ENCODE peak calls at places on chromosomes 12 and 14, in four cellular contexts. C, Y, Q and Z are unnamed samples.

GRCh38 chr14:59849371-59850130 is 21.0 kb downstream of the RTN1 start:
- DNase-seq in C (no peak), Y (no peak), Q (no peak), Z (no peak)

GRCh38 chr12:100141666-100141997 is 1.0 kb downstream of the BLTP3B start:
- DNase-seq in C (peak; percentile 92), Y (no peak), Q (peak; percentile 19), Z (peak; percentile 67)

GRCh38 chr14:68891851-68892660 is 87.0 kb downstream of the ACTN1 start:
- DNase-seq in C (peak; percentile 80), Y (no peak), Q (no peak), Z (no peak)

GRCh38 chr12:108495054-108495453 is 20.0 kb upstream of the FICD start:
- DNase-seq in C (peak; percentile 12), Y (no peak), Q (peak; percentile 56), Z (peak; percentile 61)

GRCh38 chr14:95733212-95733611 is 19.3 kb upstream of the TCL1A start:
- DNase-seq in C (no peak), Y (no peak), Q (no peak), Z (no peak)

GRCh38 chr14:40099316-40099715 is 667.1 kb upstream of the FBXO33 start:
- DNase-seq in C (no peak), Y (no peak), Q (no peak), Z (no peak)

GRCh38 chr14:83779266-83779665 is 1750.7 kb upstream of the FLRT2 start:
- DNase-seq in C (peak; percentile 78), Y (no peak), Q (peak; percentile 16), Z (no peak)

GRCh38 chr14:75981826-75982723 is at the start of gene TGFB3:
- DNase-seq in C (peak; percentile 93), Y (peak; percentile 85), Q (peak; percentile 57), Z (peak; percentile 76)

GRCh38 chr12:108666326-108666995 is 32.8 kb upstream of the SELPLG start:
- DNase-seq in C (peak; percentile 51), Y (no peak), Q (no peak), Z (no peak)

GRCh38 chr14:105303949-105304348 is 3.1 kb upstream of the BRF1 start:
- DNase-seq in C (no peak), Y (no peak), Q (no peak), Z (peak; percentile 19)

GRCh38 chr14:52650774-52651173 is 44.6 kb downstream of the ERO1A start:
- DNase-seq in C (no peak), Y (no peak), Q (no peak), Z (no peak)

GRCh38 chr12:13181375-13182070 is 15.0 kb upstream of the EMP1 start:
- DNase-seq in C (no peak), Y (no peak), Q (no peak), Z (no peak)

GRCh38 chr14:53278602-53279506 is 125.7 kb upstream of the DDHD1 start:
- DNase-seq in C (peak; percentile 89), Y (no peak), Q (no peak), Z (no peak)

GRCh38 chr12:4112734-4113396 is 160.7 kb upstream of the CCND2 start:
- DNase-seq in C (peak; percentile 25), Y (no peak), Q (no peak), Z (no peak)

GRCh38 chr12:122422769-122423257 is 344 bp upstream of the CLIP1 start:
- DNase-seq in C (peak; percentile 54), Y (no peak), Q (peak; percentile 36), Z (peak; percentile 56)

GRCh38 chr12:127035011-127035879 is 1231.7 kb upstream of the TMEM132C start:
- DNase-seq in C (no peak), Y (no peak), Q (no peak), Z (no peak)

GRCh38 chr12:57016348-57016747 is at the start of gene TAC3:
- DNase-seq in C (no peak), Y (no peak), Q (no peak), Z (peak; percentile 30)

GRCh38 chr12:127257366-127257935 is 1009.5 kb upstream of the TMEM132C start:
- DNase-seq in C (peak; percentile 62), Y (no peak), Q (no peak), Z (no peak)

GRCh38 chr12:6608592-6609311 is 1.6 kb upstream of the CHD4 start:
- DNase-seq in C (no peak), Y (no peak), Q (no peak), Z (peak; percentile 48)

GRCh38 chr12:19299765-19300164 is 139.5 kb upstream of the AEBP2 start:
- DNase-seq in C (peak; percentile 22), Y (no peak), Q (no peak), Z (no peak)

GRCh38 chr12:106791531-106791930 is 17.0 kb downstream of the RIC8B start:
- DNase-seq in C (no peak), Y (no peak), Q (no peak), Z (no peak)

GRCh38 chr12:18861287-18861858 is 123.5 kb downstream of the CAPZA3 start:
- DNase-seq in C (peak; percentile 38), Y (no peak), Q (no peak), Z (peak; percentile 22)

GRCh38 chr14:67820428-67820881 is 876 bp downstream of the RAD51B start:
- DNase-seq in C (peak; percentile 31), Y (no peak), Q (no peak), Z (peak; percentile 62)

GRCh38 chr12:79380402-79380801 is 310.4 kb downstream of the PAWR start:
- DNase-seq in C (no peak), Y (no peak), Q (no peak), Z (no peak)

GRCh38 chr14:31360919-31361662 is 59.3 kb downstream of the HEATR5A start:
- DNase-seq in C (peak; percentile 64), Y (no peak), Q (peak; percentile 4), Z (no peak)

DNA sequence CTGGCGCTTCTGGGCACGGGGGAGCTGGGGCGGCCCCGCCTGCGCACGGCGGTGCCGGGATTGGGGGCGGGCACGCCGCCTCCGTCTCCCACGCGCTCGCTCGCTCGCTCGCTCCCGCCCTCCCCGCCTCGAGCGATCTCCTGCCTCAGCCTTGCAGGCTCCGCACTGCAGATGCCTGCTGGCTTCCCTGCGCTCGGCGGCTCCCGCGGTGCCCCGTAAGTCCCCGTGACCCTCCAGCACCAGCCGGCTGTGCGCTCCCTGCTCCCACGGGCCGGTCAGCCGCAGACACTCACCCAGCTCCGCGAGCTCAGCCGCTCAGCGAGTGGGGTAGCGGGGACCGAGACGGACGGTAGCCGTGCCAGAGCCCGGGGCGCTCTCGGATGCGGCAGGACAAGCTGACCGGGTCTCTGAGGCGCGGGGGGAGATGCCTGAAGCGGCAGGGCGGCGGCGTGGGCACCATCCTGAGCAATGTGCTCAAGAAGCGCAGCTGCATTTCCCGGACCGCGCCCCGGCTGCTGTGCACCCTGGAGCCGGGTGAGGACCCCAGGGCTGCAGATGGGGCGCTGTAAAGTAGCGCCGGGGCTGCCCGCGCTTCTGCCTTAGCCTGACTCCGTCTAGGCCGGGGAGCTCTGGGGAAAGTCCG is at the start of gene TBC1D30:
- DNase-seq in C (peak; percentile 2), Y (no peak), Q (no peak), Z (no peak)
- TF ChIP-seq POLR2A in C (no peak), Y (no peak), Q (no peak), Z (no peak)

DNA sequence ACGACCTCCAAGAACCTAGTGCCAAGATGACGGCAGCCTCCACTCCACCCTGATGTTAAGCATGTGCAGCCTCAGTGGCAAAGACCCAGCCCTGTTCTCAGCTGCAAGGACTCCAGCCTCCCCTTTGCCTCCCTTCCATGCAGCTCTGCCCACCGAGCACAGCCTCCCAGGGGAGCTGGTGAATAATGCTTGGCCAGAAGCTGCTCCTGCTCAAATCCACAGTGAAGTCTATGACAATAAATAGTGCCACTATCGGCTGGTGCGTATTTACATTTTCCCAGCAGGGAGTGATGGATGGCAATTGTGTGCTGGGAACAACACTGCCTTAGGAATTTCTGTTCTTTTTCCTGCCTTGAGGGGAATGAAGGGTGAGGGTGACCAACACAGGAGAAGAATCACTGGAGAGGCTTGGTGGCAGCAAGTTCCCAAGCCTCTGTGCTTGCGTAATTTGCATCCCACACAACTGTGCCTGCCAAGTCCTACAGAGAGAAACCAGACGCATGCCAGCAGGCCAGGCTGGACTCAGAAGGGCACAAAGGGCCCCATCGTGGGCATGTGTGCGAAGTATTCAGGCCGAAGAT is 29.9 kb upstream of the TC2N start:
- DNase-seq in C (peak; percentile 68), Y (peak; percentile 80), Q (no peak), Z (no peak)
- TF ChIP-seq POLR2A in C (no peak), Y (no peak), Q (no peak), Z (no peak)

GRCh38 chr14:49861581-49861922 is 9.0 kb upstream of the NEMF start:
- DNase-seq in C (peak; percentile 87), Y (peak; percentile 53), Q (no peak), Z (peak; percentile 82)

GRCh38 chr14:49860988-49861387 is 8.4 kb upstream of the NEMF start:
- DNase-seq in C (no peak), Y (no peak), Q (no peak), Z (no peak)

GRCh38 chr14:49865431-49865859 is 12.9 kb upstream of the NEMF start:
- DNase-seq in C (peak; percentile 63), Y (peak; percentile 86), Q (no peak), Z (peak; percentile 89)

GRCh38 chr14:49863483-49864262 is 11.1 kb upstream of the NEMF start:
- DNase-seq in C (no peak), Y (no peak), Q (no peak), Z (peak; percentile 84)

DNA sequence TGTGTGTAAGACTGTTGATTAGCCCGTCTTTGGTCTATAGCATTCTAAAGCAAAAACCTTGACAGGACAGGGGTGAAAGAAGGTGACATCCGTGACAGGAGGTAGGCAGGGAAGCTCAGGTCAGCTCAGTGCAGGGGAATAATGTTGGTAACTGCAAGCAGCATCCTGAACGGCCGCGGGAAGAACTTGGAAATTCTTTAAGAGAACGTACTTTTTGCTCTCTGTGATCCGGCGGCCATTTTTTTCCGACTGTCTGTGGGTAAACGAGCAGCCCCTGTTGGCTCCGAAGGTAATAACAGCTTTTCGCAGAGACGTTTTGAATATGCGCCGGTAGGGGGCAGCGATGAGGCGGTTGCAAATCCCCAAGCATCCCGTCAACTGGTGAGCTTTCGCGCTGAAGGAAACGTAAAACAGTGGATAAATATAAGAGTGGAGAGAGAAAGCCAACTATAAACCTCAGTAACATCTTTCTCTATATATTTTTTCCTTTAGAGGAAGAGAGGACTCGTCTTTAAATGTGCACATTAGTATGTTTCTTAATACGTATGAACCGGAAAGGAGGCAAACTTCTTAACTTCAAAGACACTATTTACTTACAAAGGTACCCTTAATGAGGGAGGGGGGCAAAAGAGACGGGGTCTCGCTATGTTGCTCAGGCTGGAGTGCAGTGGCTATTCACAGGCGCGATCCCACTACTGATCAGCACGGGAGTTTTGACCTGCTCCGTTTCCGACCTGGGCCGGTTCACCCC is 9.5 kb upstream of the NEMF start:
- DNase-seq in C (peak; percentile 87), Y (peak; percentile 87), Q (no peak), Z (peak; percentile 97)
- TF ChIP-seq POLR2A in C (peak; percentile 58), Y (no peak), Q (no peak), Z (peak; percentile 69)

DNA sequence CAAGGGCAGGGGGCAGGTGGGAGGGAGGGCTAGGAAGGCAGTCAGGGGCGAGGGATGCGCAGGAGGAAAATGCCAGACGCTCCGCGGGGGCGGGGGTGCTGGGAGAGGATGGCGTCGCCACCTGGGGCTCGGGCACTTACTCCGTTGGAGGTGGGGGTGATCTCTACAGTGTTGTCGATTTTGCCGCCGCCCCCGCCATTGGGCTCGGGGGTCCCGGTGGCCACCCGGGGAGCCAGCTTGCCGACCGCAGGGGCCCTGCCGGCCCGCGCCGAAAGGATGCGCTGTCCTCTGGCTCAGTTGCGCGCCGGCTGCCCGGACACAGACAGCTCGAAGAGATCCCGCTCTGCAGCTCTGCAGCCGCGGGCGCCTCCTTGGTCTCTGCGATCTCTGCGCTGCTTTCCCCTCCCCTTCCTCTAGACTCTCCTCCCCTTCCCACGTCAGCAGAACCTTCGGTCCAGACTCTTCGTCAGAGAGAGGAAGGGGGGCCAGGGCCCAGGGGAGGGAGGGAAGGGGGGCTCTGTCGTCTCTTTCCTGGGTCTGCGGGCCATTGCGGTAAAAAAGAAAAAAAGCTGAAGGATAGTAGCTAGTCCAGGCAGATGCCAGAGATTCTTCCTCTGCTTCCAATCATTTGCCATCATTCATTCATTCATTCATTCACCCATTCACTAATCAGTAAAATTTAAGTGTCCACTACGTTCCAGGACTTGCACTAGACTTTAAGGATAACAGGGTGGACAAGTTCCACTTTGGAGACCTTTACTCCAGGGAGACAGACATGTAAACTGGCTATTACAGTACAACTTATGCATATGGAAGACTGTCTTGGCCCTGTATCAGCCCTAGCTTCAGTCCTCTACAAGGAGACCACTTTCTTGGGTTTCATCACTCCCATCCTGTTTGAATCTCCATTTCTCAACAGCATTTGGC is at the start of gene SLC22A17:
- DNase-seq in C (peak; percentile 92), Y (peak; percentile 65), Q (peak; percentile 41), Z (no peak)
- TF ChIP-seq POLR2A in C (peak; percentile 88), Y (no peak), Q (peak; percentile 74), Z (no peak)